ENCODE peak calls at places on chromosomes 6 and 20, in six cellular contexts. J, K, I, W, V and E are unnamed samples. For H3K4me1, the result is how much of the 10 kb centered on the place peaks cover.

GRCh38 chr6:40950986-40951730 is 87.9 kb downstream of the UNC5CL start:
- DNase-seq in K (peak), I (no peak), W (no peak), J (no peak), V (no peak), E (no peak)

GRCh38 chr6:21024621-21025020 is 490.4 kb downstream of the CDKAL1 start:
- DNase-seq in K (no peak), V (no peak), I (no peak), W (no peak), J (peak), E (no peak)

GRCh38 chr6:53325785-53326184 is 23.0 kb downstream of the ELOVL5 start:
- DNase-seq in W (no peak), J (no peak), V (no peak), K (no peak), I (no peak), E (no peak)

GRCh38 chr6:63475707-63476106 is 96.6 kb upstream of the LOC128125822 start:
- DNase-seq in I (no peak), J (peak), K (no peak), W (no peak), V (no peak), E (no peak)

GRCh38 chr6:129893513-129894098 is 32.5 kb upstream of the TMEM244 start:
- DNase-seq in I (no peak), W (no peak), J (no peak), V (no peak), K (no peak), E (no peak)

GRCh38 chr6:157430834-157431233 is 49.8 kb downstream of the ZDHHC14 start:
- DNase-seq in K (no peak), V (no peak), W (no peak), J (no peak), I (no peak), E (no peak)

GRCh38 chr20:23293689-23294088 is 56.9 kb upstream of the NXT1 start:
- DNase-seq in V (no peak), W (no peak), K (no peak), J (no peak), I (no peak), E (no peak)

GRCh38 chr20:46672543-46673148 is 16.6 kb downstream of the TP53RK start:
- DNase-seq in J (no peak), I (no peak), W (no peak), V (no peak), K (no peak), E (no peak)

GRCh38 chr20:12053348-12053747 is 135.7 kb downstream of the BTBD3 start:
- DNase-seq in W (peak), I (no peak), K (no peak), J (peak), V (no peak), E (no peak)

GRCh38 chr6:99473730-99474129 is 41.5 kb downstream of the USP45 start:
- DNase-seq in V (no peak), I (no peak), W (no peak), J (no peak), K (no peak), E (no peak)

GRCh38 chr6:163754866-163755265 is 340.3 kb downstream of the QKI start:
- DNase-seq in V (no peak), J (no peak), W (no peak), K (no peak), I (no peak), E (no peak)

GRCh38 chr6:36131517-36132220 is 1.4 kb downstream of the MAPK13 start:
- DNase-seq in V (no peak), J (peak), W (peak), K (peak), I (no peak), E (no peak)

GRCh38 chr20:29690274-29690673 is 1567.2 kb upstream of the DEFB115 start:
- DNase-seq in I (no peak), J (no peak), K (no peak), V (no peak), W (no peak), E (no peak)

GRCh38 chr6:32617751-32618150 is 19.5 kb upstream of the HLA-DQA1 start:
- DNase-seq in I (no peak), J (no peak), V (no peak), K (no peak), W (no peak), E (no peak)

GRCh38 chr6:142713959-142714358 is 231.0 kb downstream of the HIVEP2 start:
- DNase-seq in J (no peak), K (no peak), I (no peak), V (no peak), W (no peak), E (no peak)

GRCh38 chr6:15522427-15522826 is 140.4 kb downstream of the DTNBP1 start:
- DNase-seq in K (no peak), W (no peak), V (no peak), I (no peak), J (no peak), E (no peak)

GRCh38 chr6:14499804-14500203 is 382.2 kb downstream of the CD83 start:
- DNase-seq in J (no peak), I (peak), W (no peak), V (no peak), K (no peak), E (no peak)

GRCh38 chr6:107819976-107820551 is 4.0 kb downstream of the SCML4 start:
- DNase-seq in W (no peak), I (no peak), K (peak), V (no peak), J (no peak), E (no peak)

GRCh38 chr6:82882363-82883033 is 183.1 kb downstream of the UBE3D start:
- DNase-seq in W (no peak), K (no peak), V (no peak), J (no peak), I (no peak), E (no peak)

GRCh38 chr20:1119524-1119923 is 1.1 kb downstream of the PSMF1 start:
- DNase-seq in V (no peak), J (no peak), I (no peak), K (no peak), W (no peak), E (no peak)

GRCh38 chr20:56554869-56555268 is 21.8 kb downstream of the FAM209B start:
- DNase-seq in J (peak), K (no peak), V (no peak), W (peak), I (peak), E (peak)

GRCh38 chr20:38471245-38471644 is 1.4 kb upstream of the RALGAPB start:
- DNase-seq in W (no peak), V (no peak), K (no peak), I (no peak), J (no peak), E (no peak)

GRCh38 chr20:38477747-38478146 is 5.1 kb downstream of the RALGAPB start:
- DNase-seq in V (no peak), J (no peak), K (no peak), I (no peak), W (no peak), E (no peak)

GRCh38 chr20:38472513-38473352 is at the start of gene RALGAPB:
- DNase-seq in J (peak), K (peak), W (peak), V (peak), I (peak), E (peak)

GRCh38 chr20:38473353-38473795 is 731 bp downstream of the RALGAPB start:
- DNase-seq in I (no peak), J (peak), V (no peak), K (no peak), W (no peak), E (no peak)

GRCh38 chr20:38471987-38472512 is 593 bp upstream of the RALGAPB start:
- DNase-seq in V (no peak), K (no peak), W (no peak), J (no peak), I (no peak), E (no peak)
- H3K27ac ChIP-seq in V (peak), K (no peak), W (peak), J (peak), I (peak), E (peak)

GRCh38 chr6:30836431-30836866 is 47.9 kb upstream of the DDR1 start:
- DNase-seq in W (no peak), K (no peak), I (no peak), J (no peak), V (no peak), E (no peak)
- TF ChIP-seq SIN3A in W (no peak), K (no peak), I (no peak), J (no peak), V (no peak), E (no peak)

GRCh38 chr6:31472259-31472658 is 25.7 kb upstream of the MICB start:
- DNase-seq in I (no peak), W (no peak), K (no peak), V (no peak), J (no peak), E (no peak)

GRCh38 chr6:31474871-31475286 is 23.1 kb upstream of the MICB start:
- DNase-seq in J (no peak), I (no peak), K (peak), W (no peak), V (no peak), E (no peak)

GRCh38 chr6:31471711-31472110 is 26.2 kb upstream of the MICB start:
- DNase-seq in J (no peak), W (no peak), V (no peak), K (no peak), I (no peak), E (no peak)

GRCh38 chr6:31473780-31474725 is 23.9 kb upstream of the MICB start:
- DNase-seq in I (no peak), K (no peak), W (no peak), V (no peak), J (no peak), E (no peak)

GRCh38 chr6:31473244-31473643 is 24.7 kb upstream of the MICB start:
- DNase-seq in J (no peak), I (no peak), V (no peak), K (no peak), W (no peak), E (no peak)
- H3K4me1 ChIP-seq in J (under half), I (under half), V (under half), K (under half), W (under half), E (under half)

DNA sequence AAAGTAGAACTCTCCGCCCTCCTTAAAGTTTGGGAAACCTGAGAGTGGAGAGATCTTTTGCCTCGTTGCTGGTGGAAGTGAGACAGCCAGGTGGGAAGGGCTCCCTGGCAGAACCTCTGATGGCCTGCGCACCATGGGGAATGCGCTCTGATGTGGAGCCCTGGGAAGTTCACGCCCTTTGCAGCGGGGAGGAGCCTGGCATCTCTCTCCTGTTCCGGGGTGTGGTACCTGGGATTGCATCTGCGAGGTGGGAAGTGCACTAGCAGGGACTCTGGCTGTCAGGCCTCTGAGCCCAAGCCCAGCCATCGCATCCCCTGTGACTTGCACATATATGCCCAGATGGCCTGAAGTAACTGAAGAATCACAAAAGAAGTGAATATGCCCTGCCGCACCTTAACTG is 159.8 kb downstream of the AKAP7 start:
- DNase-seq in V (peak), W (no peak), I (no peak), K (no peak), J (no peak), E (no peak)
- H3K27ac ChIP-seq in V (no peak), W (no peak), I (no peak), K (no peak), J (no peak), E (no peak)

GRCh38 chr20:5855939-5856338 is 94.4 kb downstream of the TRMT6 start:
- DNase-seq in J (no peak), I (no peak), V (no peak), K (no peak), W (no peak), E (no peak)

GRCh38 chr20:5862703-5863039 is 87.7 kb downstream of the TRMT6 start:
- DNase-seq in W (no peak), V (no peak), I (no peak), K (no peak), J (no peak), E (no peak)

GRCh38 chr20:5864428-5864827 is 85.9 kb downstream of the TRMT6 start:
- DNase-seq in I (no peak), K (no peak), W (no peak), J (no peak), V (no peak), E (no peak)

GRCh38 chr20:5863040-5863811 is 87.1 kb downstream of the TRMT6 start:
- DNase-seq in K (no peak), J (no peak), W (no peak), V (no peak), I (no peak), E (no peak)

DNA sequence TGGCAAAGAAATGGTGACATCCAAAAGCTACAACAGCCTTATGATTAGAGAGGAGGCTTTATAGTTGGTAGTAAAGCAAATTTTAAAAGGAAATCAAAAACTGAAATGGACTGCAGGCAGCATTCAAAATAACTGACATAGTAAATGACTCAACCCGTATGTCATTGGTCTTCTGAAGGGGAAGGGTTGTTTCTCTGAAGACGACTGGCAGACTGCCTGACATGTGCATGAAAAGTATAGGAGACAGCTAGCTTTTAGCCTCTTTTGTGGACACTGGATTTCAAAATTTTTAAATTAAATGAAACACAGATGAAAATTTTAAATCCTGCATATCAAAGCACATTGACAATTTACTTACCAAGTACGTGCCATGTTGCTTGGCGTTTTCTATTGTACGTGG is 90.7 kb downstream of the TRMT6 start:
- DNase-seq in V (no peak), I (no peak), J (no peak), W (no peak), K (no peak), E (no peak)
- TF ChIP-seq SIN3A in V (no peak), I (no peak), J (no peak), W (no peak), K (no peak), E (no peak)

DNA sequence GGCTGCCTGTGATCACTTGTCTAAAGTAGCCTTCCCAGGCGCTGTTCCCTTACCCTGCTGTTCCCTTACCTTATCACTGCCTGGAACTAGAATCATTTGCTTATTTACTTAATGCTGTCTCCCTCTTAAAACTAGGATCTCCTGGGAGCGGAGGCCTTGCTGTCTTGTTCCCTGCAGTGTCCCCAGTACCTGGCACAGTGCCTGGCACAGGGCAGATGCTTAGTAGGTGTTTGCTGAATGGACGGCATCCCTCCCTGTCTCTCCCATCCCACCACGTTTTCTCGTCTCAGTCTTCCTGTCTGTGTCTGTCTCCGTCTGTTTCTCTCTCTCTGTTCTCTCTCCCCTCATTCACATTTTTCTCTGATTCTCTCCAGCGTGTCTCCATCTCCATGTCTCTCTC is 99.9 kb upstream of the MYL9 start:
- DNase-seq in K (no peak), W (no peak), V (no peak), I (no peak), J (no peak), E (no peak)
- H3K4me1 ChIP-seq in K (under half), W (under half), V (under half), I (under half), J (under half), E (under half)